ENCODE peak calls at places on chromosomes 12 and 14, in six cellular contexts. B is Caco-2, R is HS-27A, P is Panc1, V is nephron progenitor cell, F is T47D. Z is an unnamed sample.

GRCh38 chr12:122721057-122721545 is 4.5 kb upstream of the HCAR3 start:
- DNase-seq in V (no peak), B (peak), F (no peak), P (no peak), R (no peak), Z (no peak)

GRCh38 chr12:67472551-67472950 is 176.0 kb upstream of the DYRK2 start:
- DNase-seq in R (no peak), B (no peak), F (no peak), V (no peak), P (no peak), Z (no peak)

GRCh38 chr14:38187475-38187874 is 20.2 kb upstream of the SSTR1 start:
- DNase-seq in F (no peak), V (no peak), R (no peak), P (no peak), B (no peak), Z (no peak)

GRCh38 chr14:101462726-101463565 is 98.3 kb upstream of the DIO3 start:
- DNase-seq in P (no peak), F (no peak), B (no peak), V (no peak), R (no peak), Z (no peak)

GRCh38 chr14:61103541-61104339 is 122.7 kb downstream of the SLC38A6 start:
- DNase-seq in B (peak), V (peak), R (peak), F (no peak), P (peak), Z (peak)

GRCh38 chr14:25400607-25401206 is 350.8 kb upstream of the STXBP6 start:
- DNase-seq in F (peak), P (peak), B (peak), V (peak), R (no peak), Z (no peak)

GRCh38 chr12:57815177-57816000 is 3.1 kb downstream of the AVIL start:
- DNase-seq in P (no peak), V (no peak), B (no peak), F (peak), R (no peak), Z (no peak)

GRCh38 chr12:1836854-1837411 is 16.6 kb downstream of the LRTM2 start:
- DNase-seq in P (no peak), V (peak), F (peak), R (no peak), B (no peak), Z (no peak)

GRCh38 chr14:102652194-102652593 is 59.7 kb downstream of the RCOR1 start:
- DNase-seq in F (no peak), B (no peak), R (no peak), P (no peak), V (no peak), Z (no peak)

GRCh38 chr12:122669397-122670070 is 33.6 kb downstream of the HCAR2 start:
- DNase-seq in F (no peak), B (no peak), P (no peak), R (no peak), V (no peak), Z (no peak)

GRCh38 chr12:25364529-25365339 is 114.0 kb upstream of the KRAS start:
- DNase-seq in F (no peak), P (no peak), R (no peak), B (no peak), V (no peak), Z (no peak)

GRCh38 chr12:15546102-15546701 is 223.9 kb downstream of the PTPRO start:
- DNase-seq in F (no peak), R (no peak), B (no peak), P (no peak), V (no peak), Z (no peak)

GRCh38 chr12:14327717-14328116 is 37.8 kb upstream of the ATF7IP start:
- DNase-seq in P (no peak), R (no peak), F (no peak), B (no peak), V (no peak), Z (no peak)

GRCh38 chr14:103910262-103910935 is 17.9 kb upstream of the TDRD9 start:
- DNase-seq in B (peak), V (peak), P (no peak), F (peak), R (no peak), Z (peak)

GRCh38 chr12:96720363-96720705 is 186.7 kb upstream of the NEDD1 start:
- DNase-seq in F (peak), R (no peak), B (peak), V (no peak), P (no peak), Z (peak)

GRCh38 chr12:22473212-22473611 is 71.1 kb downstream of the C2CD5 start:
- DNase-seq in R (no peak), P (no peak), B (no peak), V (no peak), F (no peak), Z (no peak)

GRCh38 chr12:48861111-48861510 is 4.6 kb downstream of the RND1 start:
- DNase-seq in P (no peak), V (no peak), R (no peak), B (no peak), F (no peak), Z (no peak)

GRCh38 chr12:15581006-15581405 is 208.2 kb downstream of the EPS8 start:
- DNase-seq in P (no peak), F (no peak), V (no peak), B (no peak), R (no peak), Z (no peak)

GRCh38 chr14:47674148-47674545 is 1.3 kb downstream of the MDGA2 start:
- DNase-seq in R (no peak), B (no peak), V (peak), P (no peak), F (no peak), Z (no peak)

GRCh38 chr14:74573421-74574091 is 38.5 kb downstream of the LTBP2 start:
- DNase-seq in V (no peak), F (peak), B (peak), R (no peak), P (no peak), Z (no peak)

GRCh38 chr14:50530358-50530757 is 2.0 kb downstream of the MAP4K5 start:
- DNase-seq in B (no peak), P (no peak), V (no peak), R (no peak), F (no peak), Z (no peak)

GRCh38 chr12:116125981-116126566 is 151.4 kb downstream of the MED13L start:
- DNase-seq in R (no peak), V (no peak), P (no peak), F (peak), B (no peak), Z (no peak)

GRCh38 chr12:15982471-15982870 is 71.3 kb downstream of the DERA start:
- DNase-seq in F (peak), P (no peak), B (no peak), R (peak), V (no peak), Z (no peak)

GRCh38 chr12:109157986-109158385 is 41.6 kb downstream of the ACACB start:
- DNase-seq in B (no peak), V (no peak), P (no peak), R (no peak), F (no peak), Z (no peak)

GRCh38 chr12:20434993-20435392 is 66.7 kb downstream of the PDE3A start:
- DNase-seq in V (no peak), B (no peak), F (no peak), P (no peak), R (no peak), Z (no peak)

GRCh38 chr12:47988073-47989022 is 15.9 kb downstream of the COL2A1 start:
- DNase-seq in F (no peak), R (no peak), B (no peak), P (no peak), V (peak), Z (no peak)

GRCh38 chr14:51807355-51807754 is 53.1 kb upstream of the GNG2 start:
- DNase-seq in F (no peak), V (peak), R (no peak), B (no peak), P (no peak), Z (no peak)

GRCh38 chr12:57430117-57430930 is 519 bp downstream of the R3HDM2 start:
- DNase-seq in F (no peak), R (peak), V (peak), B (peak), P (no peak), Z (no peak)

GRCh38 chr14:63647696-63648410 is 6.2 kb upstream of the WDR89 start:
- DNase-seq in B (no peak), P (no peak), V (no peak), F (no peak), R (no peak), Z (no peak)

GRCh38 chr14:34231626-34232025 is 230.4 kb downstream of the SPTSSA start:
- DNase-seq in P (no peak), R (no peak), V (no peak), B (no peak), F (no peak), Z (no peak)

GRCh38 chr14:65230287-65230728 is 128.0 kb upstream of the MAX start:
- DNase-seq in P (no peak), F (no peak), R (no peak), V (no peak), B (no peak), Z (no peak)

GRCh38 chr14:38931969-38932652 is 170.9 kb downstream of the SEC23A start:
- DNase-seq in P (no peak), B (peak), V (no peak), F (no peak), R (no peak), Z (no peak)

GRCh38 chr12:3885179-3886094 is 12.2 kb upstream of the PARP11 start:
- DNase-seq in V (peak), B (peak), R (no peak), P (peak), F (peak), Z (no peak)